ENCODE peak calls at places on chromosomes 16 and 17, in four cellular contexts. G, F, Y and T are unnamed samples.

GRCh38 chr17:57898487-57899311 is 48.9 kb upstream of the MRPS23 start:
- DNase-seq in G (no peak), F (no peak), Y (peak), T (peak)

GRCh38 chr16:715448-716249 is 731 bp downstream of the METRN start:
- DNase-seq in Y (no peak), F (no peak), G (no peak), T (no peak)

GRCh38 chr16:84514874-84515835 is 10.7 kb upstream of the MEAK7 start:
- DNase-seq in F (peak), G (peak), Y (peak), T (no peak)

GRCh38 chr16:53099318-53100130 is 44.7 kb downstream of the CHD9 start:
- DNase-seq in F (peak), G (peak), Y (peak), T (peak)

GRCh38 chr17:7029659-7030058 is 6.2 kb upstream of the SLC16A13 start:
- DNase-seq in Y (peak), F (no peak), G (peak), T (no peak)

GRCh38 chr16:68374251-68374805 is 63.5 kb downstream of the PRMT7 start:
- DNase-seq in F (no peak), G (no peak), Y (no peak), T (no peak)

GRCh38 chr17:30414486-30414885 is 35.8 kb downstream of the CPD start:
- DNase-seq in F (no peak), Y (no peak), G (no peak), T (no peak)

GRCh38 chr16:85425061-85425662 is 188.0 kb upstream of the GSE1 start:
- DNase-seq in G (no peak), Y (no peak), F (no peak), T (no peak)

GRCh38 chr17:62895650-62896301 is 70.3 kb upstream of the TANC2 start:
- DNase-seq in F (no peak), Y (no peak), G (no peak), T (no peak)

GRCh38 chr17:44917456-44917855 is 2.2 kb upstream of the GFAP start:
- DNase-seq in G (no peak), Y (no peak), F (no peak), T (no peak)

GRCh38 chr16:31477220-31478216 is 5.4 kb upstream of the SLC5A2 start:
- DNase-seq in G (no peak), F (no peak), Y (peak), T (peak)

GRCh38 chr17:15213381-15214087 is 51.6 kb downstream of the PMP22 start:
- DNase-seq in F (no peak), Y (no peak), G (no peak), T (no peak)

GRCh38 chr17:42275527-42276358 is 448 bp downstream of the STAT5B start:
- DNase-seq in Y (peak), G (no peak), F (peak), T (no peak)

GRCh38 chr17:29412780-29413565 is 22.8 kb downstream of the TAOK1 start:
- DNase-seq in G (no peak), Y (no peak), F (no peak), T (no peak)

GRCh38 chr17:64741038-64741641 is 79.0 kb upstream of the SMURF2 start:
- DNase-seq in Y (no peak), G (no peak), F (no peak), T (peak)

GRCh38 chr16:10827691-10828341 is 9.2 kb upstream of the TVP23A start:
- DNase-seq in G (no peak), F (no peak), Y (peak), T (peak)

GRCh38 chr17:78396436-78397335 is 18.2 kb downstream of the PGS1 start:
- DNase-seq in G (no peak), F (no peak), Y (no peak), T (no peak)

GRCh38 chr16:5776876-5777275 is 679.3 kb upstream of the EEF2KMT start:
- DNase-seq in F (no peak), Y (no peak), G (no peak), T (no peak)

GRCh38 chr17:49848019-49848473 is at the start of gene TAC4:
- DNase-seq in F (no peak), G (no peak), Y (no peak), T (no peak)